ENCODE peak calls at places on chromosomes 4 and X, in six cellular contexts. O, C, L, Z, V and I are unnamed samples.

GRCh38 chr4:140326395-140326993 is 47.0 kb upstream of the SCOC start:
- DNase-seq in O (no peak), V (no peak), Z (no peak), L (peak), C (no peak), I (peak)

GRCh38 chr4:154425514-154425913 is 66.1 kb downstream of the DCHS2 start:
- DNase-seq in V (no peak), L (no peak), C (no peak), Z (no peak), O (no peak), I (no peak)

GRCh38 chrX:12949205-12949926 is 25.5 kb upstream of the TMSB4X start:
- DNase-seq in L (no peak), O (no peak), Z (no peak), V (no peak), C (no peak), I (no peak)

GRCh38 chr4:19947349-19947748 is 304.4 kb upstream of the SLIT2 start:
- DNase-seq in Z (no peak), C (peak), O (no peak), L (peak), V (no peak), I (no peak)

GRCh38 chr4:8820178-8821102 is 51.2 kb downstream of the HMX1 start:
- DNase-seq in O (peak), L (no peak), C (no peak), Z (peak), V (peak), I (no peak)

GRCh38 chr4:161642708-161643107 is 521.1 kb downstream of the FSTL5 start:
- DNase-seq in C (no peak), L (peak), V (no peak), Z (no peak), O (no peak), I (no peak)

GRCh38 chr4:4585012-4585670 is 43.3 kb upstream of the STX18 start:
- DNase-seq in Z (no peak), L (no peak), V (no peak), C (peak), O (no peak), I (no peak)

GRCh38 chr4:19309365-19309764 is 942.3 kb upstream of the SLIT2 start:
- DNase-seq in Z (no peak), O (no peak), L (peak), V (no peak), C (peak), I (peak)

GRCh38 chr4:173534439-173534838 is 4.4 kb upstream of the HAND2 start:
- DNase-seq in L (no peak), O (no peak), V (no peak), Z (no peak), C (no peak), I (no peak)

GRCh38 chrX:139826065-139827044 is 106.5 kb downstream of the ATP11C start:
- DNase-seq in V (no peak), L (peak), C (peak), Z (no peak), O (no peak), I (no peak)

GRCh38 chr4:121951570-121952110 is at the start of gene TRPC3:
- DNase-seq in Z (peak), L (no peak), C (no peak), O (no peak), V (peak), I (peak)

GRCh38 chr4:56466910-56467283 is 520 bp upstream of the SRP72 start:
- DNase-seq in L (peak), V (no peak), C (no peak), Z (no peak), O (no peak), I (no peak)

GRCh38 chr4:186902361-186902760 is 178.7 kb upstream of the FAT1 start:
- DNase-seq in L (peak), C (no peak), O (no peak), V (no peak), Z (no peak), I (no peak)

GRCh38 chr4:159484049-159484448 is 381.2 kb downstream of the RAPGEF2 start:
- DNase-seq in O (no peak), L (peak), V (no peak), C (no peak), Z (no peak), I (no peak)

GRCh38 chr4:110637408-110638131 is 14.7 kb upstream of the PITX2 start:
- DNase-seq in O (no peak), Z (no peak), L (no peak), C (no peak), V (no peak), I (no peak)

GRCh38 chr4:85869156-85869555 is 394.2 kb downstream of the ARHGAP24 start:
- DNase-seq in C (no peak), L (no peak), Z (no peak), V (no peak), O (no peak), I (no peak)

GRCh38 chr4:108166441-108167315 is 2.1 kb downstream of the LEF1 start:
- DNase-seq in Z (peak), O (no peak), C (no peak), V (no peak), L (peak), I (no peak)

GRCh38 chr4:86834901-86835300 is 14.3 kb downstream of the SLC10A6 start:
- DNase-seq in V (no peak), C (peak), L (no peak), Z (no peak), O (no peak), I (no peak)

GRCh38 chr4:42248986-42249385 is 96.5 kb upstream of the BEND4 start:
- DNase-seq in Z (no peak), V (no peak), L (no peak), C (no peak), O (no peak), I (no peak)

GRCh38 chr4:2406406-2406805 is 12.0 kb downstream of the ZFYVE28 start:
- DNase-seq in Z (no peak), C (no peak), V (no peak), O (no peak), L (no peak), I (no peak)

GRCh38 chr4:110589297-110589696 is 33.6 kb downstream of the PITX2 start:
- DNase-seq in C (no peak), Z (no peak), O (no peak), V (no peak), L (peak), I (no peak)

DNA sequence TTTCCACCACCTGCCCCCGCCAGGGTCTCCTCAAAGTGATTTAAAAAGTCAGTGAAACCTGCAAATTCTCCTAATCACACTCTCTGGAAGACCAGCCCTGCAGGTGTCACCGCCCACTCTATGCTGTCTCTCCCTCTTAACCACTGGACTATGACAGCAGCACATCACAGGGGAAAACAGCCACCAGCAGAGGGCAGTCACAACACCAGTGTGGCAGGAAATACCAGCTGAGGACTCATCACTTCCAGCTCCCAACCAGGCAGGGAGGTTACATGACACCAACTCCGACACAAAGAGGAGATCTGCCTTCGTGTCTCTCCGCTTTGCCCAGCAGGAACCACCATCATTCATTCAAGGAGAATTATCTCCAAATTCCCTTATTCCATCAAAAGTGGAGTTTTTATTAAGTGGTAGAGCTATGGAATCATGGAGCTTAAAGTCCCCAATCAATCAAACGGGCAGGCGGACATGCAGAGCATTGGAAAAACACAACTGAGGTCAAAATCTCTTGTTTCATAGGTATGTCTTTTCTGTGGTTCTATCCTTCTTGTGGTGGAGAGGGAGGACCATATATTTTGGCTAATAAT is 91.3 kb downstream of the NSUN7 start:
- DNase-seq in O (peak), Z (peak), V (peak), C (peak), L (peak), I (peak)
- H3K27ac ChIP-seq in O (no peak), Z (no peak), V (no peak), C (no peak), L (no peak), I (no peak)

GRCh38 chrX:41473936-41474725 is 27.0 kb downstream of the NYX start:
- DNase-seq in Z (no peak), O (no peak), L (no peak), C (no peak), V (no peak), I (no peak)
- H3K27ac ChIP-seq in Z (no peak), O (no peak), L (no peak), C (no peak), V (no peak), I (no peak)

DNA sequence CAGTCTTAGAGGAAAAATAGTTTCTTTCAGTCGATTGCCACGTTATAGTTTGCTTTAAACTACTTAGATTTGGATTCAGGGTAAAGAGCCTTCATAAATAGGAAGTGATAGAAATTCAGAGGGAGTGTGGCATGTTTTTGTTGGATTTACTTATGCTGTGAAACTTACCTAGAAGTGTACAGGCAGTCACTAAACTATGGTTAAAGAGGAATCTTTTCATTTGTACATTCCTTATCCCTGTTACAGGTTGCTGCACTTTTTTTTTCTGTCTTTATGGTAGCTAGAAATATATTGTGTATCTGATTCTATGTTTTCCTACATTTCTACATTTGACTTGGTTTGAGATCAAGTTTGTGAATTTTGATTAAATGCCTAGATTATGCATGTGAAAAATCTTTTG is 19.1 kb downstream of the WWC2 start:
- DNase-seq in O (no peak), Z (no peak), V (no peak), L (no peak), C (no peak), I (no peak)
- H3K27ac ChIP-seq in O (no peak), Z (no peak), V (no peak), L (no peak), C (no peak), I (peak)

GRCh38 chrX:50770702-50771101 is 43.3 kb downstream of the SHROOM4 start:
- DNase-seq in L (no peak), V (peak), O (peak), Z (no peak), C (no peak), I (no peak)
- H3K27ac ChIP-seq in L (no peak), V (no peak), O (no peak), Z (no peak), C (no peak), I (no peak)

GRCh38 chr4:165207431-165208321 is at the start of gene KLHL2:
- DNase-seq in Z (peak), V (peak), L (peak), C (peak), O (peak), I (peak)
- H3K27ac ChIP-seq in Z (peak), V (peak), L (no peak), C (peak), O (peak), I (peak)

GRCh38 chr4:184099033-184099432 is 118.6 kb downstream of the ENPP6 start:
- DNase-seq in V (no peak), Z (no peak), C (no peak), L (no peak), O (no peak), I (no peak)

GRCh38 chr4:184100297-184100885 is 117.3 kb downstream of the ENPP6 start:
- DNase-seq in V (peak), Z (no peak), O (no peak), C (no peak), L (peak), I (peak)

GRCh38 chr4:184101711-184102110 is 116.0 kb downstream of the ENPP6 start:
- DNase-seq in C (no peak), Z (no peak), V (no peak), L (no peak), O (no peak), I (no peak)

GRCh38 chr4:184097815-184098214 is 119.9 kb downstream of the ENPP6 start:
- DNase-seq in O (no peak), L (no peak), C (no peak), Z (no peak), V (no peak), I (no peak)

GRCh38 chr4:184099541-184099966 is 118.1 kb downstream of the ENPP6 start:
- DNase-seq in L (no peak), Z (no peak), C (no peak), V (no peak), O (no peak), I (no peak)
- H3K27ac ChIP-seq in L (no peak), Z (no peak), C (no peak), V (no peak), O (no peak), I (no peak)

GRCh38 chr4:15001825-15002658 is at the start of gene CPEB2:
- DNase-seq in V (peak), C (peak), O (peak), L (peak), Z (peak), I (peak)
- H3K27ac ChIP-seq in V (peak), C (peak), O (peak), L (peak), Z (peak), I (peak)

GRCh38 chr4:156999175-156999517 is 27.5 kb upstream of the PDGFC start:
- DNase-seq in Z (no peak), O (peak), L (peak), C (peak), V (no peak), I (peak)

GRCh38 chr4:157005831-157006230 is 34.2 kb upstream of the PDGFC start:
- DNase-seq in O (no peak), V (no peak), Z (no peak), L (no peak), C (no peak), I (no peak)

GRCh38 chr4:156998500-156999174 is 27.0 kb upstream of the PDGFC start:
- DNase-seq in O (no peak), Z (no peak), V (no peak), C (no peak), L (peak), I (no peak)

GRCh38 chr4:157005193-157005592 is 33.6 kb upstream of the PDGFC start:
- DNase-seq in L (no peak), C (no peak), V (no peak), Z (no peak), O (no peak), I (no peak)

DNA sequence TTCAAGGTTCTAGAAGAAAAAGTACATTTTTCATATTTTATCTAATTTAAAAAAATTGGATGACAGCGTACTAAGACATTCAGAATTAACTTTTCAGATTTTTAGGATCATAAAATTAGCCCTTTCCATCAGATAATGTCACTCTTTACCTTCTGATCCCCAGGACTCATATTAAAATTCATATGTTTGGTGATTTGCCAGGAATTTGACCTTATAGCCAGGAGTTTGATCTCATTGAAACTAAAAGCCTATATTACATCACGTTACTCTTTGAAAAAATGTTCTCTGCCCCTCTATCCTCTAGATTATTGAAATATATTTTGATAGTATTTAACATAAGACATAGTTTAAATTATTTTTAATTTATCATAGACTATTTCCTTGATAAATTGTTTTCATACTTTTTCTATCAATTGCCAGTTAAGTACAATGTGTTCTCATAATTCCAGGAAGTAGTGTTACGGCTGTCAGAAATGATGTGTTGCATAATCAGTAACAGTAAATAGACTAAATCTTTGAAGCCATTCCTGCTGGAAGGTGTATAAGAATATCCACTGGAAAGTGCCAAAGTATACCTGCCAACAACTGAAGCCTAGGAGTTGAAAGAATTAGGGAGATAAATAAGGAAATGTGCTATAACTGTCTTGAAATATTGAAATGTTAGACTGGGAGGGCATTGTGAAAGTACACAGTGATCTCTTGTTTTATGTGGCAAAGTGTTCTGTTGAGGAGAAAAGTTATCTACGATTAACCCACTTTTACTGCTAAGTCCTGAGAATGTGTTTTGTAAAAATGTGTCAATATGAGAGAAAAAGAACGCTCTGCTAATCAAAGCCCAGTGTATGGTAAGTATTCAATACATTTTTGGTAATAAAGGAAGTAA is 32.9 kb upstream of the PDGFC start:
- DNase-seq in C (no peak), Z (no peak), L (no peak), V (no peak), O (no peak), I (no peak)
- H3K27ac ChIP-seq in C (no peak), Z (no peak), L (no peak), V (peak), O (peak), I (no peak)